ENCODE peak calls at places on chromosomes 7 and 10, in five cellular contexts. I is LoVo; L is stimulated activated CD8-positive, alpha-beta memory T cell treated with anti-CD3 and anti-CD28 coated beads, Interleukin-4, amount 100 ng/mL, for 24 hours; F is EH; U is frontal cortex. P is an unnamed sample.

GRCh38 chr10:110492069-110492782 is 5.5 kb upstream of the DUSP5 start:
- DNase-seq in U (no peak), I (no peak), F (peak), L (no peak), P (no peak)

GRCh38 chr7:156177396-156178055 is 365.3 kb upstream of the SHH start:
- DNase-seq in U (no peak), F (no peak), I (no peak), L (no peak), P (no peak)

GRCh38 chr10:72379776-72380175 is 25.1 kb upstream of the DNAJB12 start:
- DNase-seq in F (no peak), I (no peak), U (no peak), L (no peak), P (no peak)

GRCh38 chr10:20890491-20891337 is 6.4 kb downstream of the NEBL start:
- DNase-seq in I (no peak), U (no peak), L (no peak), F (no peak), P (no peak)

GRCh38 chr10:67763499-67764011 is 67.6 kb upstream of the CTNNA3 start:
- DNase-seq in F (peak), L (peak), I (peak), U (peak), P (peak)

GRCh38 chr7:41108821-41109220 is 594.1 kb downstream of the INHBA start:
- DNase-seq in F (no peak), I (no peak), L (no peak), U (no peak), P (no peak)

GRCh38 chr10:63929826-63930467 is 408.7 kb downstream of the REEP3 start:
- DNase-seq in F (peak), I (peak), L (no peak), U (no peak), P (no peak)

GRCh38 chr7:158394936-158395335 is 192.7 kb downstream of the PTPRN2 start:
- DNase-seq in F (no peak), U (no peak), L (peak), I (peak), P (no peak)

GRCh38 chr10:18044976-18045720 is 93.4 kb downstream of the SLC39A12 start:
- DNase-seq in L (no peak), F (peak), U (no peak), I (no peak), P (no peak)

GRCh38 chr7:106415433-106415832 is 130.7 kb upstream of the NAMPT start:
- DNase-seq in I (no peak), F (peak), L (no peak), U (no peak), P (no peak)

GRCh38 chr7:135799881-135800280 is 51.3 kb upstream of the FAM180A start:
- DNase-seq in F (no peak), L (no peak), I (no peak), U (no peak), P (no peak)

GRCh38 chr7:26065652-26066051 is 86.3 kb upstream of the NFE2L3 start:
- DNase-seq in I (no peak), U (no peak), F (no peak), L (no peak), P (no peak)

GRCh38 chr10:35300063-35300699 is 36.1 kb upstream of the CCNY start:
- DNase-seq in F (peak), U (no peak), L (no peak), I (peak), P (no peak)

GRCh38 chr7:82319674-82320118 is 123.9 kb downstream of the CACNA2D1 start:
- DNase-seq in L (no peak), I (no peak), F (peak), U (peak), P (peak)

GRCh38 chr10:102118867-102119266 is 1.3 kb downstream of the LDB1 start:
- DNase-seq in U (peak), F (peak), L (no peak), I (no peak), P (peak)

GRCh38 chr10:11156480-11156879 is 138.8 kb downstream of the CELF2 start:
- DNase-seq in L (no peak), F (no peak), I (no peak), U (no peak), P (no peak)